ENCODE peak calls at places on chromosomes 4 and X, in nine cellular contexts. R is tibial nerve; P is heart left ventricle; H is foreskin fibroblast; W is activated CD4-positive, alpha-beta T cell treated with anti-CD3 and anti-CD28 coated beads for 24 hours; B is omental fat pad; X is stimulated activated CD4-positive, alpha-beta T cell treated with anti-CD3 and anti-CD28 coated beads, Interleukin-4, amount 100 ng/mL, for 48 hours; O is dermis microvascular lymphatic vessel endothelial cell; D is left colon. N is an unnamed sample.

GRCh38 chrX:24479924-24480722 is 15.0 kb downstream of the PDK3 start:
- DNase-seq in R (no peak), P (no peak), H (no peak), W (peak; percentile 39), B (no peak), X (peak; percentile 56), O (no peak), D (peak; percentile 75), N (no peak)

GRCh38 chr4:123588631-123589223 is 192.1 kb downstream of the SPRY1 start:
- DNase-seq in R (no peak), P (peak; percentile 30), H (peak; percentile 26), W (no peak), B (no peak), X (no peak), O (no peak), D (peak; percentile 41), N (peak; percentile 41)

GRCh38 chr4:122377352-122377751 is 1.5 kb upstream of the ADAD1 start:
- DNase-seq in R (no peak), P (no peak), H (no peak), W (no peak), B (no peak), X (no peak), O (no peak), D (no peak), N (no peak)

GRCh38 chr4:152243890-152244595 is 291.8 kb downstream of the FBXW7 start:
- DNase-seq in R (no peak), P (peak; percentile 64), H (peak; percentile 26), W (no peak), B (no peak), X (no peak), O (peak; percentile 89), D (no peak), N (no peak)

GRCh38 chr4:142314686-142315085 is 531.4 kb downstream of the INPP4B start:
- DNase-seq in R (no peak), P (no peak), H (no peak), W (no peak), B (no peak), X (no peak), O (no peak), D (peak; percentile 75), N (no peak)

GRCh38 chrX:123405231-123405630 is 221.2 kb downstream of the GRIA3 start:
- DNase-seq in R (no peak), P (no peak), H (no peak), W (no peak), B (no peak), X (no peak), O (no peak), D (no peak), N (no peak)

GRCh38 chr4:165133150-165133549 is 20.5 kb upstream of the TMEM192 start:
- DNase-seq in R (no peak), P (no peak), H (no peak), W (no peak), B (no peak), X (no peak), O (no peak), D (no peak), N (no peak)

GRCh38 chr4:75180790-75181776 is 248.2 kb downstream of the PARM1 start:
- DNase-seq in R (no peak), P (no peak), H (no peak), W (no peak), B (no peak), X (no peak), O (no peak), D (peak; percentile 46), N (no peak)

GRCh38 chr4:3077796-3078195 is 3.3 kb downstream of the HTT start:
- DNase-seq in R (no peak), P (no peak), H (no peak), W (no peak), B (no peak), X (no peak), O (no peak), D (no peak), N (no peak)

GRCh38 chr4:139658185-139658584 is 7.4 kb upstream of the MGST2 start:
- DNase-seq in R (no peak), P (no peak), H (no peak), W (no peak), B (no peak), X (no peak), O (no peak), D (no peak), N (no peak)

GRCh38 chr4:108342325-108342986 is 173.7 kb upstream of the LEF1 start:
- DNase-seq in R (no peak), P (no peak), H (no peak), W (no peak), B (no peak), X (no peak), O (no peak), D (no peak), N (no peak)

GRCh38 chr4:152843476-152844107 is 63.8 kb downstream of the ARFIP1 start:
- DNase-seq in R (no peak), P (no peak), H (no peak), W (no peak), B (no peak), X (no peak), O (no peak), D (peak; percentile 76), N (no peak)